ENCODE peak calls at places on chromosomes 3 and 15, in eight cellular contexts. Z, Y, O, R, A, T, X and N are unnamed samples.

GRCh38 chr3:169772530-169772950 is 656 bp upstream of the MYNN start:
- DNase-seq in Z (peak), R (peak), O (peak), X (no peak), T (peak), Y (peak), A (peak), N (no peak)

GRCh38 chr15:68211656-68212320 is 6.7 kb upstream of the CALML4 start:
- DNase-seq in X (no peak), O (no peak), R (no peak), T (no peak), Z (no peak), Y (no peak), A (no peak), N (no peak)

GRCh38 chr3:49005998-49006397 is 1.2 kb upstream of the WDR6 start:
- DNase-seq in A (no peak), Y (no peak), R (no peak), X (no peak), T (no peak), Z (no peak), O (no peak), N (no peak)

GRCh38 chr15:77942611-77943211 is 134.8 kb downstream of the TBC1D2B start:
- DNase-seq in A (no peak), R (no peak), T (no peak), X (no peak), Y (no peak), Z (no peak), O (no peak), N (no peak)

GRCh38 chr3:23981955-23982354 is 36.9 kb downstream of the NR1D2 start:
- DNase-seq in R (no peak), T (no peak), O (peak), X (no peak), Z (no peak), Y (no peak), A (no peak), N (no peak)

GRCh38 chr15:44535509-44536297 is 1.2 kb upstream of the EIF3J start:
- DNase-seq in X (no peak), Y (no peak), O (peak), Z (peak), A (peak), R (no peak), T (no peak), N (no peak)

GRCh38 chr3:197891-198491 is 1.4 kb downstream of the CHL1 start:
- DNase-seq in X (no peak), A (no peak), T (no peak), O (peak), Y (no peak), Z (peak), R (no peak), N (no peak)

GRCh38 chr3:5069627-5070026 is 52.5 kb upstream of the ARL8B start:
- DNase-seq in R (no peak), Y (no peak), O (no peak), T (no peak), X (no peak), Z (no peak), A (no peak), N (no peak)

GRCh38 chr15:66720206-66721010 is 18.4 kb downstream of the SMAD6 start:
- DNase-seq in O (no peak), A (no peak), Z (no peak), R (no peak), Y (no peak), T (peak), X (no peak), N (no peak)

GRCh38 chr3:198080521-198081384 is 120.7 kb downstream of the LMLN start:
- DNase-seq in Y (peak), O (peak), T (peak), X (peak), Z (peak), A (peak), R (peak), N (no peak)